ENCODE peak calls at places on chromosomes 11 and 22, in four cellular contexts. I is fibroblast of lung, F is HFF-Myc, M is HCT116. G is an unnamed sample.

GRCh38 chr11:23288001-23288783 is 427.9 kb upstream of the CCDC179 start:
- DNase-seq in I (peak; percentile 84), F (peak; percentile 83), M (no peak), G (peak; percentile 94)

GRCh38 chr22:38239101-38239761 is 33.6 kb downstream of the TMEM184B start:
- DNase-seq in I (peak; percentile 95), F (peak; percentile 67), M (no peak), G (peak; percentile 98)

GRCh38 chr11:8826145-8826786 is 84.7 kb upstream of the AKIP1 start:
- DNase-seq in I (peak; percentile 90), F (no peak), M (no peak), G (peak; percentile 41)

GRCh38 chr11:128690746-128691091 is 3.2 kb upstream of the FLI1 start:
- DNase-seq in I (no peak), F (no peak), M (no peak), G (peak; percentile 19)

GRCh38 chr11:108732395-108732794 is 67.5 kb downstream of the DDX10 start:
- DNase-seq in I (no peak), F (no peak), M (no peak), G (no peak)

GRCh38 chr22:17785185-17786184 is 11.2 kb upstream of the BID start:
- DNase-seq in I (no peak), F (no peak), M (peak; percentile 41), G (no peak)

GRCh38 chr11:1570896-1571759 is 943 bp downstream of the DUSP8 start:
- DNase-seq in I (no peak), F (no peak), M (no peak), G (no peak)

GRCh38 chr11:18239655-18240054 is 3.1 kb upstream of the SAA4 start:
- DNase-seq in I (no peak), F (no peak), M (no peak), G (no peak)

GRCh38 chr11:17432041-17432440 is 43.6 kb upstream of the KCNJ11 start:
- DNase-seq in I (no peak), F (no peak), M (no peak), G (no peak)

GRCh38 chr11:71454470-71455113 is 1.6 kb downstream of the NADSYN1 start:
- DNase-seq in I (no peak), F (no peak), M (no peak), G (no peak)

GRCh38 chr11:826836-827145 is 928 bp upstream of the CRACR2B start:
- DNase-seq in I (no peak), F (no peak), M (no peak), G (peak; percentile 15)

GRCh38 chr11:105152556-105152955 is 13.0 kb upstream of the CARD18 start:
- DNase-seq in I (peak; percentile 5), F (no peak), M (no peak), G (no peak)

GRCh38 chr11:69437001-69437875 is 44.2 kb upstream of the LINC01488 start:
- DNase-seq in I (peak; percentile 74), F (no peak), M (no peak), G (no peak)

GRCh38 chr11:64802370-64803162 is 448 bp downstream of the MAP4K2 start:
- DNase-seq in I (no peak), F (no peak), M (no peak), G (no peak)

GRCh38 chr11:64804346-64805210 is 1.6 kb upstream of the MAP4K2 start:
- DNase-seq in I (no peak), F (no peak), M (no peak), G (peak; percentile 15)

GRCh38 chr11:64803846-64804345 is 882 bp upstream of the MAP4K2 start:
- DNase-seq in I (no peak), F (no peak), M (no peak), G (no peak)

GRCh38 chr11:64801591-64802369 is 1.2 kb downstream of the MAP4K2 start:
- DNase-seq in I (no peak), F (no peak), M (no peak), G (no peak)

DNA sequence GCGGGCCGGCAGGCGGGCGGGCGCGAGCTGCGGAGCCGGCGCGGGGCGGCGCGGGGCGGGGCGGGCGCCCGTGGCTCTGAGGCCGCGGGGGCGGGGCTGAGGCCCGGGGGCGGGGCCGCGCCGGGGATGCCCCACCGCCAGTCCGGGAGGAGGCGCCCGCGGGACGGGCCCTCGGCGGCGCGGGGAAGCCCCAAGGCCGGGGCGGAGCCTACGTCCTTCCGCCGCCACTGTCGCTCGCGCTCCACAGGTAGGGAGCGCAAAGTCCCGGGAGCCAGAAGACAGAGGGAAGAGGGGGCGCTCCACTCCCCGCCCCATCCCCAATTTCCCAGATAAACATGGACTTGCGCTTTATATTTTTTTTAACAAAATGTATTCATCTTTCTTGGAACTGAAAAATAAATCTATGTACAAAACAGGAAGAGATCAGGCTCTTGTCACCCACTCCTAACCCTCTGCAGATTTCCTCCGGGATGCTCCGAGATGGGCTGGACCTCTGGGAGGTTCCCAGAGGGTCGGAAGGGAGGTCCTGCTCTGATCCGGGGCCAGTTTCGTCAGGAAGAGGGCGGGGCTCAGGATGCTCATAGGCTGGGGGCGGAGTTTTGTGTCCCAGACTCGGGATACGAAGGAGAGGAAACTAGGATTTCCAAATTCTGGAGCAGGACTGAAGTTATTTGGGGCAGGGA is at the start of gene MAP4K2:
- DNase-seq in I (peak; percentile 70), F (peak; percentile 44), M (peak; percentile 64), G (peak; percentile 79)
- TF ChIP-seq CTCF in I (peak; percentile 7), F (peak; percentile 29), M (no peak), G (peak; percentile 5)

GRCh38 chr11:107702109-107702660 is 9.7 kb downstream of the SLN start:
- DNase-seq in I (no peak), F (no peak), M (no peak), G (no peak)
- H3K4me3 ChIP-seq in I (no peak overlapping the region), F (no peak overlapping the region), M (no peak overlapping the region), G (no peak overlapping the region)

DNA sequence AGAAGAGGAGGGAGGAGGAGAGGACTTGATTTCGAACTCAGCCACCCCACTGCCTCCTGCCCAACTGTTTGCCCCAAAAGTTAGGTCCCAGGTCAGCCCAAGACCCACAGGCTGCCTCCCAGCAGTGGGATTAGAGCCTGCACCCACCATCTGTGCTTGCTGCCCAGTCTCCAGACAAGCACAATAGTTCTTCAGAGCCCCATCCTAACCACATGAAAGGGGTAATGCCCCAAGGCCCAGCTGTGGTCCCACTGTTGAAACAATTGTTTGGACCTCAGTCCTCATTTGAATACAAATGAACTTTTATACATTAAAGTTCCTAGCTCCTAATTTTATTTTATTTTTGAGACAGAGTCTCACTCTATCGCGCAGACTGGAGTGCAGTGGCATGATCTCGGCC is 5.4 kb upstream of the VPS51 start:
- DNase-seq in I (no peak), F (no peak), M (no peak), G (no peak)
- TF ChIP-seq CTCF in I (no peak), F (no peak), M (no peak), G (no peak)

GRCh38 chr22:46083383-46084350 is 66.7 kb upstream of the PPARA start:
- DNase-seq in I (no peak), F (no peak), M (no peak), G (no peak)

GRCh38 chr22:46081036-46081830 is 69.1 kb upstream of the PPARA start:
- DNase-seq in I (no peak), F (no peak), M (no peak), G (no peak)

GRCh38 chr22:46079861-46080821 is 70.2 kb upstream of the PPARA start:
- DNase-seq in I (peak; percentile 94), F (no peak), M (no peak), G (peak; percentile 94)

GRCh38 chr22:46082633-46083032 is 67.7 kb upstream of the PPARA start:
- DNase-seq in I (no peak), F (no peak), M (no peak), G (no peak)

GRCh38 chr22:46081831-46082210 is 68.5 kb upstream of the PPARA start:
- DNase-seq in I (peak; percentile 45), F (no peak), M (no peak), G (no peak)
- H3K4me3 ChIP-seq in I (peak overlapping the region; percentile 84), F (peak overlapping the region; percentile 69), M (peak overlapping the region; percentile 60), G (peak overlapping the region; percentile 86)

GRCh38 chr11:66327171-66328035 is 8.8 kb downstream of the RIN1 start:
- DNase-seq in I (peak; percentile 67), F (no peak), M (no peak), G (peak; percentile 72)
- TF ChIP-seq CTCF in I (peak; percentile 9), F (no peak), M (no peak), G (no peak)

DNA sequence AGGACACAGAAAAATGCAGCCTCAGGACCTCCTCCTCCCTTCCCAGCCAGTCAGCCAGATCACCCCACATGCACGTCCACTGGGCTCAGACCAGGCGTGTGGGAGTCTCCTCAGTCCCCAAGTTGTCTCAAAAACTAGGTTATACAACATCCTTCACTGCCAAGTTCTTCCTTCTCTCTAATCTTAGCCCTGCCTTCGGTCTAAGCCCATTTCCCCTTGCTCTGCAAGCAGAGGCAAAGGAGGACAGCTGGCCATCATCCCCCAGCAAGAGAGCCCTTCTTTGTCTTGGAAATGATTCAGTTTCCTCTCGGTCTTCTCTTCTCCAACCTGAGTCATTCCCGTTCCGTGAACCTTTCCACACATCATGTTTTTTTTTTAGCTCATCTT is 14.0 kb upstream of the NRGN start:
- DNase-seq in I (peak; percentile 59), F (no peak), M (no peak), G (peak; percentile 34)
- H3K4me3 ChIP-seq in I (no peak overlapping the region), F (no peak overlapping the region), M (no peak overlapping the region), G (no peak overlapping the region)

G was measured in foreskin fibroblast.